ENCODE peak calls at places on chromosomes 6 and 20, in ten cellular contexts. M, S, U, I, H, L, E, W, P and Z are unnamed samples. For H3K4me1 and H3K36me3, the result is how much of the 10 kb centered on the place peaks cover.

GRCh38 chr6:161804804-161805203 is 530.9 kb upstream of the AGPAT4 start:
- DNase-seq in M (no peak), U (no peak), E (no peak), W (no peak), I (no peak), S (no peak), H (no peak), P (no peak), L (no peak), Z (no peak)

GRCh38 chr6:62645274-62645673 is 359.2 kb upstream of the KHDRBS2 start:
- DNase-seq in W (no peak), H (no peak), U (no peak), E (no peak), S (no peak), L (no peak), I (no peak), P (no peak), M (no peak), Z (no peak)

GRCh38 chr20:56166781-56167465 is 81.6 kb upstream of the MC3R start:
- DNase-seq in W (no peak), H (no peak), L (no peak), I (no peak), E (no peak), S (no peak), U (no peak), M (no peak), P (no peak), Z (no peak)

GRCh38 chr6:137363805-137364138 is 130.4 kb downstream of the OLIG3 start:
- DNase-seq in H (no peak), M (no peak), I (no peak), U (no peak), E (no peak), L (peak), P (no peak), S (no peak), W (no peak), Z (no peak)

GRCh38 chr20:2752631-2753455 is 47.6 kb downstream of the CPXM1 start:
- DNase-seq in P (peak), W (peak), U (no peak), L (peak), E (peak), M (peak), I (peak), H (peak), S (no peak), Z (peak)

GRCh38 chr6:14269434-14269833 is 151.9 kb downstream of the CD83 start:
- DNase-seq in P (no peak), U (no peak), S (no peak), W (no peak), M (no peak), E (no peak), I (no peak), L (no peak), H (no peak), Z (no peak)

GRCh38 chr6:110831405-110831804 is 16.1 kb upstream of the CDK19 start:
- DNase-seq in E (no peak), P (no peak), M (no peak), H (no peak), U (peak), I (no peak), W (no peak), S (no peak), L (no peak), Z (no peak)

GRCh38 chr6:6002005-6002808 is 4.5 kb downstream of the NRN1 start:
- DNase-seq in L (no peak), S (no peak), U (no peak), P (no peak), I (no peak), W (no peak), E (no peak), M (no peak), H (no peak), Z (no peak)

GRCh38 chr6:11766589-11767450 is 11.8 kb downstream of the ADTRP start:
- DNase-seq in E (peak), M (peak), W (peak), P (no peak), I (no peak), L (peak), S (no peak), U (no peak), H (no peak), Z (no peak)

GRCh38 chr6:143125896-143126573 is 65.3 kb downstream of the AIG1 start:
- DNase-seq in M (no peak), S (no peak), P (no peak), I (no peak), L (no peak), W (no peak), U (no peak), H (no peak), E (no peak), Z (no peak)

GRCh38 chr20:62449951-62450815 is 22.8 kb upstream of the RBBP8NL start:
- DNase-seq in E (no peak), W (no peak), L (no peak), I (peak), H (peak), P (no peak), S (no peak), U (no peak), M (no peak), Z (no peak)

GRCh38 chr6:144745434-144745833 is 460.3 kb downstream of the UTRN start:
- DNase-seq in P (no peak), W (no peak), L (no peak), I (no peak), S (no peak), H (no peak), U (no peak), E (no peak), M (no peak), Z (no peak)

GRCh38 chr6:11989376-11989775 is 22.7 kb upstream of the HIVEP1 start:
- DNase-seq in E (no peak), I (no peak), P (no peak), U (no peak), L (no peak), H (no peak), M (no peak), S (no peak), W (no peak), Z (no peak)

GRCh38 chr6:130158548-130158947 is 64.2 kb downstream of the SAMD3 start:
- DNase-seq in W (no peak), U (no peak), S (no peak), E (no peak), I (no peak), P (no peak), H (no peak), L (no peak), M (no peak), Z (no peak)

GRCh38 chr6:25713802-25714201 is 40.7 kb upstream of the SLC17A4 start:
- DNase-seq in H (no peak), U (no peak), W (no peak), P (no peak), S (no peak), E (no peak), L (no peak), M (no peak), I (no peak), Z (no peak)

GRCh38 chr6:141783595-141783994 is 349.1 kb upstream of the GJE1 start:
- DNase-seq in E (no peak), L (no peak), S (no peak), I (no peak), W (no peak), U (no peak), P (no peak), H (no peak), M (no peak), Z (no peak)

GRCh38 chr20:16201191-16201590 is 372.1 kb downstream of the KIF16B start:
- DNase-seq in S (no peak), P (no peak), L (no peak), I (no peak), H (no peak), E (no peak), W (no peak), M (no peak), U (no peak), Z (no peak)

GRCh38 chr20:8073024-8073832 is 53.7 kb upstream of the TMX4 start:
- DNase-seq in U (no peak), S (no peak), M (peak), P (no peak), H (no peak), L (peak), W (no peak), I (no peak), E (peak), Z (no peak)

GRCh38 chr6:17061097-17061496 is 40.8 kb upstream of the STMND1 start:
- DNase-seq in M (no peak), L (no peak), W (no peak), S (no peak), H (no peak), E (no peak), I (no peak), U (no peak), P (no peak), Z (no peak)

GRCh38 chr20:9903048-9903651 is 64.3 kb upstream of the PAK5 start:
- DNase-seq in E (peak), I (peak), P (no peak), W (no peak), S (no peak), M (no peak), U (no peak), L (peak), H (no peak), Z (no peak)

GRCh38 chr6:131172237-131172636 is 37.0 kb downstream of the AKAP7 start:
- DNase-seq in U (no peak), P (no peak), E (no peak), S (no peak), H (no peak), L (no peak), M (peak), I (no peak), W (no peak), Z (no peak)

GRCh38 chr6:14804444-14805210 is 441.2 kb upstream of the JARID2 start:
- DNase-seq in E (no peak), P (peak), M (peak), H (peak), I (peak), U (no peak), S (no peak), L (peak), W (peak), Z (peak)

GRCh38 chr6:31125586-31126363 is 5.5 kb upstream of the CDSN start:
- DNase-seq in M (peak), H (peak), P (no peak), E (no peak), I (peak), W (no peak), L (no peak), S (no peak), U (no peak), Z (no peak)

GRCh38 chr6:3650959-3651697 is 100.4 kb downstream of the PXDC1 start:
- DNase-seq in P (no peak), E (no peak), L (no peak), M (no peak), I (no peak), H (no peak), U (no peak), W (no peak), S (no peak), Z (no peak)

GRCh38 chr6:5728726-5729434 is 277.8 kb downstream of the NRN1 start:
- DNase-seq in W (no peak), U (peak), M (peak), E (peak), I (no peak), S (no peak), H (no peak), P (no peak), L (no peak), Z (no peak)

GRCh38 chr6:105648276-105648675 is 245.4 kb upstream of the PREP start:
- DNase-seq in U (no peak), M (no peak), E (no peak), I (no peak), H (no peak), L (no peak), P (no peak), W (no peak), S (no peak), Z (no peak)

GRCh38 chr20:58209652-58210397 is 18.6 kb downstream of the ANKRD60 start:
- DNase-seq in W (peak), M (peak), L (peak), I (peak), U (peak), S (peak), P (peak), H (peak), E (peak), Z (peak)

DNA sequence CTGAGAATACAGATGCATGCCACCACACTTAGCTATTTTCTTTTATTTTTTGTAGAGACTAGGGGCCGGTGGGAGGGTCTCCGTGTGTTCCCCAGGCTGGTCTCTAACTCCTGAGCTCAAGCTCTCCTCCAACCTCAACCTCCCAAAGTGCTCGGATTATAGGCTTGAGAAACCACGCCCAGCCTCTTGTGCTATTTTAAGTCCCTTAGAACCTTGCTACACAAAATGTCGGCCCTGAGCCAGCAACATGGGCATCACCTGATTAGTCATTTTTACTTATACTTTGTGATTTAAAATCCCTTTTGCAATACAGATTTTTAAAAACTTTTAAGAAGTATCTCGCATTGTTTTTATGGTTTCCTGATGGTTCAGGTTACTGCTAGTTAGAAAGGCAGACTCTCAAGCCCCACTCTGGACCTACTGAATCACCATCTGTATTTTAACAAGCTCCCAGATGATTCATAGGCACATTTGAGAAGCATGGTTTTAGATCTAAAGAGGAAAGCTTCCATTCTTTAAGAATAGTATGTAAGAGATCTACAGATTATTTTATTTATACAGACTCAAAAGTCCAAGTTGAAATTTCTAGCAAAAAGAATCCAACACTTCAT is 186.3 kb downstream of the PTPRT start:
- DNase-seq in E (no peak), U (no peak), I (no peak), S (no peak), H (no peak), P (no peak), M (no peak), W (no peak), L (no peak), Z (no peak)
- H3K4me1 ChIP-seq in E (under half), U (under half), I (under half), S (under half), H (under half), P (under half), M (under half), W (under half), L (under half), Z (under half)

DNA sequence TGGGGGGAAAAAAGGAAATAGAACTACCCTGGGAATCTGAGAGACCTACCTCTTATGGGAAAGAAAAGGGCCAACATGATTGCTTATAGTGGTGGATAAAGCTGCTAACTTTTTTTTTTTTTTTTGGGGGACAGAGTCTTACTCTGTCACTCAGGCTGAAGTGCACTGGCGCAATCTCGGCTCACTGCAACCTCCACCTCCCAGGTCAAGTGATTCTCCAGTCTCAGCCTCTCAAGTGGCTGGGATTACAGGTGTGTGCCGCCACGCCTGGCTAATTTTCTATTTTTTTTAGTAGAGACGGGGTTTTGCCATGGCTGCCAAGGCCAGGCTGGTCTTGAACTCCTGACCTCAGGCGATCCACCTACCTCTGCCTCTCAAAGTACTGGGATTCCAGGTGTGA is 39.5 kb upstream of the TBC1D22B start:
- DNase-seq in L (no peak), U (peak), W (no peak), H (no peak), M (no peak), S (no peak), I (peak), E (no peak), P (no peak), Z (no peak)
- TF ChIP-seq POLR2A in L (no peak), U (no peak), W (no peak), H (no peak), M (no peak), S (no peak), I (no peak), E (no peak), P (no peak), Z (no peak)

GRCh38 chr6:166204852-166205650 is 37.4 kb upstream of the TBXT start:
- DNase-seq in P (no peak), M (no peak), H (no peak), L (no peak), E (no peak), W (no peak), U (no peak), S (no peak), I (peak), Z (no peak)
- H3K36me3 ChIP-seq in P (under half), M (under half), H (under half), L (under half), E (under half), W (under half), U (under half), S (under half), I (under half), Z (under half)

DNA sequence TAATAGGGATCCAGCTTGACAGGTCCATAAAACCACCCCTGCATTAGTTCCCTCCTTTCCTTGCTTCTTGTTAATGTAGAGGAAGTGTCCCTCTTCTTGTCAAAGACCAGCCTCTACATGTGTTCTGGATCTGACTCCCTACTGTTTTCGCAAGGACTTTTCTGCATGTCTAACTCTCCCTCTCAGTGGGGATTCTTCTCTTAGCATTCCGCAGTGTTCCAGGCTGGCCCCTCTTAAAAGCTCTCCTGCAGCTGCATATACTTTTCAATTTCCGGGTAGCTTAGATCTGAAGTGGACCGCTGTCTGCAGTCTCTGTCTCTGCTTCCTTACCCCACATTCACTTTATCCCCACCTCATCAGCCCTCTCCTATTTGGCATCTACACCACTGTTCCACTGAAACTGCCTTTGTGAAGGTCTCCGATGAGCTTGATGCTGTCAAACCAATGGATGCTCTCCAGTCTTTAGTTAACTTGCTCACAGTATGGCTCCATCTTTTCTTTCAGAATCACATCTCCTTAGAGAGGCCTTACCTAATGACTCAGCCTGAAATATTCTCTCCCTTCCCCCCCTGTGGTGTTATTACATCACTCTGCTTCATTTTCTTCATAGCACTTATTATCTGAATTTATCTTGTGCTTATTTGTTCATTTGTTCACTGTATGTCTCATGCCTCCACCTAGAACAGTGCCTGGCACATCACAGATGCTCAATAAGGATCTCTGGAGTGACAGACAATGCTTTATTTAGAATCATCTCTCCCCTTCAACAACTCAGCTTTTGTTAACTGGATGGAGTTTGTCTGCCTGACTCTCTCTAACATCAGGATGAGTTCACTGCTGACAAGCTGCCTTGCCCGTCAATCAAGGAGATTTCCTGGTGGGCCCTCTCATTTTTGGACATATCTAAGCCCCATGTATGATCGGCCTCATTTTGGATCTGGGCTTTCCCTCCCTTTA is 96.4 kb upstream of the MAN1A1 start:
- DNase-seq in L (no peak), E (no peak), H (no peak), I (no peak), M (peak), S (no peak), U (no peak), W (no peak), P (no peak), Z (no peak)
- H3K4me1 ChIP-seq in L (under half), E (under half), H (under half), I (under half), M (under half), S (under half), U (under half), W (under half), P (under half), Z (under half)